ENCODE peak calls at places on chromosomes 1 and 21, in four cellular contexts. E, J, P and X are unnamed samples.

GRCh38 chr1:11391891-11392290 is 87.1 kb upstream of the DISP3 start:
- DNase-seq in E (no peak), J (no peak), P (no peak), X (no peak)

GRCh38 chr1:245169391-245169790 is 14.6 kb downstream of the KIF26B start:
- DNase-seq in E (no peak), J (no peak), P (peak), X (no peak)

GRCh38 chr1:38102576-38102975 is 56.0 kb upstream of the POU3F1 start:
- DNase-seq in E (no peak), J (no peak), P (no peak), X (no peak)

GRCh38 chr1:178011101-178011828 is 41.4 kb upstream of the SEC16B start:
- DNase-seq in E (no peak), J (no peak), P (no peak), X (no peak)

GRCh38 chr21:24200052-24200451 is 1407.2 kb downstream of the MRPL39 start:
- DNase-seq in E (no peak), J (no peak), P (no peak), X (no peak)

GRCh38 chr1:240739754-240740153 is 127.8 kb upstream of the GREM2 start:
- DNase-seq in E (no peak), J (no peak), P (no peak), X (no peak)

GRCh38 chr21:33543505-33544129 is 779 bp downstream of the SON start:
- DNase-seq in E (peak), J (no peak), P (peak), X (peak)

GRCh38 chr1:44542415-44543063 is 131.7 kb downstream of the TMEM53 start:
- DNase-seq in E (no peak), J (no peak), P (no peak), X (no peak)

GRCh38 chr1:88855986-88856385 is 35.4 kb downstream of the GTF2B start:
- DNase-seq in E (no peak), J (no peak), P (no peak), X (no peak)

GRCh38 chr21:42518216-42518615 is 4.6 kb downstream of the SLC37A1 start:
- DNase-seq in E (peak), J (no peak), P (no peak), X (no peak)

GRCh38 chr1:220879509-220880366 is 495 bp downstream of the HLX start:
- DNase-seq in E (no peak), J (no peak), P (peak), X (peak)

GRCh38 chr1:91897016-91897415 is 11.1 kb upstream of the TGFBR3 start:
- DNase-seq in E (no peak), J (no peak), P (no peak), X (no peak)

GRCh38 chr1:153791856-153792253 is 16.6 kb downstream of the SLC27A3 start:
- DNase-seq in E (no peak), J (no peak), P (no peak), X (peak)

GRCh38 chr1:32400876-32401631 is 6.8 kb upstream of the BSDC1 start:
- DNase-seq in E (peak), J (peak), P (peak), X (peak)

GRCh38 chr1:109482796-109483638 is 688 bp upstream of the ATXN7L2 start:
- DNase-seq in E (peak), J (no peak), P (peak), X (no peak)

GRCh38 chr1:12276225-12276624 is 46.4 kb downstream of the VPS13D start:
- DNase-seq in E (no peak), J (no peak), P (no peak), X (peak)

GRCh38 chr1:160096491-160097116 is 1.8 kb downstream of the IGSF8 start:
- DNase-seq in E (no peak), J (no peak), P (no peak), X (no peak)

GRCh38 chr1:109598655-109599054 is 20.8 kb downstream of the GNAT2 start:
- DNase-seq in E (no peak), J (no peak), P (no peak), X (peak)

GRCh38 chr1:231196728-231197127 is 34.9 kb downstream of the TRIM67 start:
- DNase-seq in E (peak), J (no peak), P (no peak), X (no peak)

GRCh38 chr1:201376464-201377374 is 761 bp downstream of the TNNT2 start:
- DNase-seq in E (no peak), J (no peak), P (peak), X (peak)

GRCh38 chr1:71565831-71566230 is 485.0 kb upstream of the ZRANB2 start:
- DNase-seq in E (no peak), J (no peak), P (no peak), X (no peak)

GRCh38 chr1:114155756-114156155 is 2.1 kb upstream of the SYT6 start:
- DNase-seq in E (no peak), J (no peak), P (no peak), X (no peak)

GRCh38 chr21:42009018-42009830 is 936 bp downstream of the ZBTB21 start:
- DNase-seq in E (peak), J (no peak), P (peak), X (peak)

GRCh38 chr1:8589571-8589970 is 227.9 kb downstream of the RERE start:
- DNase-seq in E (no peak), J (no peak), P (no peak), X (no peak)

GRCh38 chr1:187129132-187129531 is 300.4 kb downstream of the PLA2G4A start:
- DNase-seq in E (no peak), J (no peak), P (no peak), X (no peak)

GRCh38 chr1:210631399-210631798 is 302.7 kb downstream of the HHAT start:
- DNase-seq in E (no peak), J (no peak), P (no peak), X (no peak)

GRCh38 chr1:16719571-16720402 is 20.5 kb upstream of the RNU1-4 start:
- DNase-seq in E (no peak), J (no peak), P (no peak), X (peak)

GRCh38 chr1:216632980-216633379 is 90.2 kb downstream of the ESRRG start:
- DNase-seq in E (no peak), J (no peak), P (no peak), X (no peak)

GRCh38 chr1:164756741-164757140 is 197.8 kb downstream of the PBX1 start:
- DNase-seq in E (no peak), J (no peak), P (no peak), X (no peak)

GRCh38 chr1:227949954-227950734 is 2.4 kb upstream of the WNT9A start:
- DNase-seq in E (peak), J (no peak), P (no peak), X (no peak)